ENCODE peak calls at places on chromosomes 3 and 15, in five cellular contexts. One of them, this sample, is unnamed.

GRCh38 chr15:63019539-63020109 is 22.9 kb upstream of the TPM1 start:
- DNase-seq in H9: peak
- DNase-seq in mammary epithelial cell: peak
- DNase-seq in breast epithelium: peak
- DNase-seq in heart right ventricle: no peak
- DNase-seq in this sample: peak

GRCh38 chr3:59566481-59566975 is 516.7 kb upstream of the CFAP20DC start:
- DNase-seq in H9: no peak
- DNase-seq in mammary epithelial cell: peak
- DNase-seq in breast epithelium: peak
- DNase-seq in heart right ventricle: no peak
- DNase-seq in this sample: peak

GRCh38 chr3:6862880-6863195 is 1.9 kb downstream of the GRM7 start:
- DNase-seq in H9: no peak
- DNase-seq in mammary epithelial cell: no peak
- DNase-seq in breast epithelium: no peak
- DNase-seq in heart right ventricle: no peak
- DNase-seq in this sample: no peak

GRCh38 chr3:65946438-65946837 is 92.3 kb downstream of the MAGI1 start:
- DNase-seq in H9: no peak
- DNase-seq in mammary epithelial cell: no peak
- DNase-seq in breast epithelium: peak
- DNase-seq in heart right ventricle: peak
- DNase-seq in this sample: no peak

GRCh38 chr3:196051336-196052076 is 30.4 kb downstream of the TFRC start:
- DNase-seq in H9: no peak
- DNase-seq in mammary epithelial cell: no peak
- DNase-seq in breast epithelium: no peak
- DNase-seq in heart right ventricle: no peak
- DNase-seq in this sample: no peak

GRCh38 chr3:116614795-116615362 is 94.7 kb upstream of the TUSC7 start:
- DNase-seq in H9: no peak
- DNase-seq in mammary epithelial cell: peak
- DNase-seq in breast epithelium: no peak
- DNase-seq in heart right ventricle: no peak
- DNase-seq in this sample: no peak

GRCh38 chr3:128942161-128942952 is 51.5 kb downstream of the CFAP92 start:
- DNase-seq in H9: no peak
- DNase-seq in mammary epithelial cell: peak
- DNase-seq in breast epithelium: no peak
- DNase-seq in heart right ventricle: no peak
- DNase-seq in this sample: no peak

GRCh38 chr3:16179771-16180736 is 5.6 kb downstream of the GALNT15 start:
- DNase-seq in H9: no peak
- DNase-seq in mammary epithelial cell: no peak
- DNase-seq in breast epithelium: no peak
- DNase-seq in heart right ventricle: no peak
- DNase-seq in this sample: no peak

GRCh38 chr3:86990734-86991481 is at the start of gene VGLL3:
- DNase-seq in H9: peak
- DNase-seq in mammary epithelial cell: peak
- DNase-seq in breast epithelium: peak
- DNase-seq in heart right ventricle: peak
- DNase-seq in this sample: no peak

GRCh38 chr3:127646501-127647046 is 17.6 kb downstream of the PODXL2 start:
- DNase-seq in H9: no peak
- DNase-seq in mammary epithelial cell: no peak
- DNase-seq in breast epithelium: no peak
- DNase-seq in heart right ventricle: no peak
- DNase-seq in this sample: no peak

GRCh38 chr15:84911879-84912660 is 27.6 kb downstream of the SLC28A1 start:
- DNase-seq in H9: no peak
- DNase-seq in mammary epithelial cell: peak
- DNase-seq in breast epithelium: peak
- DNase-seq in heart right ventricle: peak
- DNase-seq in this sample: peak

GRCh38 chr3:45498532-45498931 is 96.0 kb upstream of the LIMD1 start:
- DNase-seq in H9: no peak
- DNase-seq in mammary epithelial cell: no peak
- DNase-seq in breast epithelium: no peak
- DNase-seq in heart right ventricle: no peak
- DNase-seq in this sample: no peak
- H3K27ac ChIP-seq in H9: no peak
- H3K27ac ChIP-seq in mammary epithelial cell: no peak
- H3K27ac ChIP-seq in breast epithelium: no peak
- H3K27ac ChIP-seq in heart right ventricle: no peak
- H3K27ac ChIP-seq in this sample: no peak

GRCh38 chr15:80834402-80834801 is 55.2 kb downstream of the CEMIP start:
- DNase-seq in H9: no peak
- DNase-seq in mammary epithelial cell: no peak
- DNase-seq in breast epithelium: no peak
- DNase-seq in heart right ventricle: no peak
- DNase-seq in this sample: no peak

GRCh38 chr15:80834906-80835305 is 55.7 kb downstream of the CEMIP start:
- DNase-seq in H9: no peak
- DNase-seq in mammary epithelial cell: no peak
- DNase-seq in breast epithelium: no peak
- DNase-seq in heart right ventricle: no peak
- DNase-seq in this sample: no peak

GRCh38 chr15:80836991-80837390 is 57.8 kb downstream of the CEMIP start:
- DNase-seq in H9: no peak
- DNase-seq in mammary epithelial cell: no peak
- DNase-seq in breast epithelium: no peak
- DNase-seq in heart right ventricle: no peak
- DNase-seq in this sample: no peak

GRCh38 chr15:80836223-80836622 is 57.1 kb downstream of the CEMIP start:
- DNase-seq in H9: no peak
- DNase-seq in mammary epithelial cell: no peak
- DNase-seq in breast epithelium: no peak
- DNase-seq in heart right ventricle: no peak
- DNase-seq in this sample: no peak

GRCh38 chr15:80835338-80835737 is 56.2 kb downstream of the CEMIP start:
- DNase-seq in H9: peak
- DNase-seq in mammary epithelial cell: no peak
- DNase-seq in breast epithelium: no peak
- DNase-seq in heart right ventricle: no peak
- DNase-seq in this sample: no peak
- H3K27ac ChIP-seq in H9: no peak
- H3K27ac ChIP-seq in mammary epithelial cell: no peak
- H3K27ac ChIP-seq in breast epithelium: no peak
- H3K27ac ChIP-seq in heart right ventricle: no peak
- H3K27ac ChIP-seq in this sample: no peak

GRCh38 chr15:58742424-58743160 is 6.9 kb downstream of the ADAM10 start:
- DNase-seq in H9: no peak
- DNase-seq in mammary epithelial cell: no peak
- DNase-seq in breast epithelium: no peak
- DNase-seq in heart right ventricle: no peak
- DNase-seq in this sample: no peak
- H3K27ac ChIP-seq in H9: no peak
- H3K27ac ChIP-seq in mammary epithelial cell: no peak
- H3K27ac ChIP-seq in breast epithelium: no peak
- H3K27ac ChIP-seq in heart right ventricle: peak
- H3K27ac ChIP-seq in this sample: no peak

DNA sequence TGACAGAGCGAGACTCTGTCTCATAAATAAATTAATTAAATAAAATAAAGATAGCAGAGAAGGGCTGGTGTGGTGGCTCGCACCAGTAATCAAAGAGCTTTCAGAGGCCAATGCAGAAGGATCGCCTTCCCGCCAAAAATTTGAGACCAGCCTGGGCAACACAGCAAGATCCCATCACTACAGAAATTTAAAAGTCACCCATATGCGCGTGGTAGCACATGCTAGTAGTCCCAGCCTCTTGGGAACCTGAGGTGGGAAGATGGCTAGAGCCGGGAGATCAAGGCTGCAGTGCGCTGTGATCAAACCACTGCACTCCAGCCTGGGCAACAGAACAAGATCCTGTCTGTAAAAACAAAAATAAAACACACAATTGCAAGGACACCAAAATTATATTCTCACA is 9.6 kb downstream of the SMARCC1 start:
- DNase-seq in H9: no peak
- DNase-seq in mammary epithelial cell: no peak
- DNase-seq in breast epithelium: no peak
- DNase-seq in heart right ventricle: no peak
- DNase-seq in this sample: no peak
- H3K27ac ChIP-seq in H9: no peak
- H3K27ac ChIP-seq in mammary epithelial cell: no peak
- H3K27ac ChIP-seq in breast epithelium: no peak
- H3K27ac ChIP-seq in heart right ventricle: no peak
- H3K27ac ChIP-seq in this sample: no peak

This sample was measured in epithelial cell of prostate.